ENCODE peak calls at places on chromosomes 11 and 22, in seven cellular contexts. S is activated T-cell treated with anti-CD3 and anti-CD28 coated beads, Interleukin-2, amount 50 U/mL, for 4 hours; Y is lower lobe of right lung; Q is gastroesophageal sphincter; P is RWPE2; D is Panc1; B is activated CD8-positive, alpha-beta T cell treated with anti-CD3 and anti-CD28 coated beads, Interleukin-2, amount 10 ng/mL, durations not matched to agents 7 days and 5 days. J is an unnamed sample.

GRCh38 chr22:17781319-17782031 is 7.2 kb upstream of the BID start:
- ATAC-seq in P (peak), S (peak), Y (peak), D (peak), Q (no peak), B (peak), J (peak)

GRCh38 chr11:55966391-55966790 is 3.4 kb downstream of the OR10AG1 start:
- ATAC-seq in S (no peak), Y (no peak), D (no peak), Q (no peak), B (no peak), P (no peak), J (no peak)

GRCh38 chr11:133893381-133893780 is 48.1 kb upstream of the SPATA19 start:
- ATAC-seq in S (no peak), P (no peak), Q (no peak), B (no peak), D (no peak), Y (no peak), J (no peak)

GRCh38 chr11:62892077-62892922 is 11.6 kb downstream of the SLC3A2 start:
- ATAC-seq in P (no peak), Q (no peak), Y (no peak), B (peak), D (no peak), S (peak), J (no peak)

GRCh38 chr11:69985331-69985653 is 92.8 kb upstream of the ANO1 start:
- ATAC-seq in P (no peak), S (no peak), D (no peak), Q (no peak), B (no peak), Y (no peak), J (no peak)

GRCh38 chr22:35288116-35288515 is 11.6 kb upstream of the TOM1 start:
- ATAC-seq in Y (no peak), Q (no peak), D (no peak), P (no peak), S (peak), B (no peak), J (no peak)

GRCh38 chr11:1930448-1930802 is 10.9 kb downstream of the TNNT3 start:
- ATAC-seq in S (no peak), B (peak), Q (peak), D (no peak), Y (no peak), P (no peak), J (no peak)

GRCh38 chr11:6721343-6721742 is 38.2 kb upstream of the MRPL17 start:
- ATAC-seq in P (no peak), Y (no peak), Q (no peak), D (no peak), S (no peak), B (no peak), J (no peak)

GRCh38 chr11:64297722-64298358 is 2.3 kb upstream of the CATSPERZ start:
- ATAC-seq in Y (no peak), Q (no peak), B (no peak), D (no peak), P (no peak), S (no peak), J (no peak)

GRCh38 chr11:26332572-26332915 is 614 bp downstream of the ANO3 start:
- ATAC-seq in Q (peak), Y (peak), D (no peak), S (no peak), B (no peak), P (no peak), J (no peak)

GRCh38 chr11:121240650-121241299 is 51.8 kb upstream of the SC5D start:
- ATAC-seq in B (no peak), Q (no peak), Y (no peak), P (no peak), S (no peak), D (peak), J (no peak)

J was measured in stimulated activated memory B cell treated with anti-CD40 and anti-IgM and Interleukin-4, amounts not matched to agents 10 μg/mL and 1 μg/mL and 100 μg/mL, for 72 hours.